ENCODE peak calls at places on chromosome 21, in five cellular contexts. One of them, this sample, is unnamed.

GRCh38 chr21:35559128-35559831 is 501.0 kb downstream of the SETD4 start:
- DNase-seq in heart right ventricle: no peak
- DNase-seq in adrenal gland: peak; percentile 62
- DNase-seq in colonic mucosa: no peak
- DNase-seq in CD8-positive, alpha-beta memory T cell: no peak
- DNase-seq in this sample: no peak

GRCh38 chr21:44984792-44985440 is 45.1 kb downstream of the SLX9 start:
- DNase-seq in colonic mucosa: no peak
- DNase-seq in adrenal gland: peak; percentile 23
- DNase-seq in CD8-positive, alpha-beta memory T cell: no peak
- DNase-seq in heart right ventricle: no peak
- DNase-seq in this sample: no peak

GRCh38 chr21:32803651-32804050 is 32.1 kb upstream of the PAXBP1 start:
- DNase-seq in heart right ventricle: no peak
- DNase-seq in adrenal gland: no peak
- DNase-seq in colonic mucosa: no peak
- DNase-seq in CD8-positive, alpha-beta memory T cell: no peak
- DNase-seq in this sample: no peak

GRCh38 chr21:29640233-29640554 is 299.6 kb downstream of the GRIK1 start:
- DNase-seq in adrenal gland: no peak
- DNase-seq in CD8-positive, alpha-beta memory T cell: no peak
- DNase-seq in heart right ventricle: no peak
- DNase-seq in colonic mucosa: no peak
- DNase-seq in this sample: no peak

GRCh38 chr21:18950045-18950740 is 546.6 kb upstream of the TMPRSS15 start:
- DNase-seq in adrenal gland: no peak
- DNase-seq in heart right ventricle: no peak
- DNase-seq in CD8-positive, alpha-beta memory T cell: no peak
- DNase-seq in colonic mucosa: no peak
- DNase-seq in this sample: no peak

GRCh38 chr21:21818898-21819297 is 820.7 kb downstream of the NCAM2 start:
- DNase-seq in colonic mucosa: no peak
- DNase-seq in CD8-positive, alpha-beta memory T cell: no peak
- DNase-seq in adrenal gland: no peak
- DNase-seq in heart right ventricle: no peak
- DNase-seq in this sample: no peak

GRCh38 chr21:46159390-46159789 is 4.0 kb upstream of the FTCD start:
- DNase-seq in colonic mucosa: peak; percentile 10
- DNase-seq in CD8-positive, alpha-beta memory T cell: no peak
- DNase-seq in heart right ventricle: no peak
- DNase-seq in adrenal gland: no peak
- DNase-seq in this sample: no peak

GRCh38 chr21:45262616-45263015 is 25.1 kb downstream of the POFUT2 start:
- DNase-seq in heart right ventricle: no peak
- DNase-seq in CD8-positive, alpha-beta memory T cell: peak; percentile 13
- DNase-seq in colonic mucosa: peak; percentile 35
- DNase-seq in adrenal gland: no peak
- DNase-seq in this sample: no peak

GRCh38 chr21:21845901-21846396 is 847.7 kb downstream of the NCAM2 start:
- DNase-seq in heart right ventricle: no peak
- DNase-seq in adrenal gland: no peak
- DNase-seq in colonic mucosa: no peak
- DNase-seq in CD8-positive, alpha-beta memory T cell: no peak
- DNase-seq in this sample: no peak

GRCh38 chr21:22791986-22792560 is 1793.9 kb downstream of the NCAM2 start:
- DNase-seq in adrenal gland: peak; percentile 15
- DNase-seq in heart right ventricle: no peak
- DNase-seq in CD8-positive, alpha-beta memory T cell: no peak
- DNase-seq in colonic mucosa: peak; percentile 18
- DNase-seq in this sample: no peak

GRCh38 chr21:31752352-31752751 is 20.4 kb upstream of the SCAF4 start:
- DNase-seq in heart right ventricle: no peak
- DNase-seq in CD8-positive, alpha-beta memory T cell: no peak
- DNase-seq in colonic mucosa: no peak
- DNase-seq in adrenal gland: no peak
- DNase-seq in this sample: no peak

GRCh38 chr21:25626752-25627151 is 12.3 kb upstream of the JAM2 start:
- DNase-seq in colonic mucosa: no peak
- DNase-seq in adrenal gland: peak; percentile 27
- DNase-seq in CD8-positive, alpha-beta memory T cell: no peak
- DNase-seq in heart right ventricle: peak; percentile 38
- DNase-seq in this sample: no peak

DNA sequence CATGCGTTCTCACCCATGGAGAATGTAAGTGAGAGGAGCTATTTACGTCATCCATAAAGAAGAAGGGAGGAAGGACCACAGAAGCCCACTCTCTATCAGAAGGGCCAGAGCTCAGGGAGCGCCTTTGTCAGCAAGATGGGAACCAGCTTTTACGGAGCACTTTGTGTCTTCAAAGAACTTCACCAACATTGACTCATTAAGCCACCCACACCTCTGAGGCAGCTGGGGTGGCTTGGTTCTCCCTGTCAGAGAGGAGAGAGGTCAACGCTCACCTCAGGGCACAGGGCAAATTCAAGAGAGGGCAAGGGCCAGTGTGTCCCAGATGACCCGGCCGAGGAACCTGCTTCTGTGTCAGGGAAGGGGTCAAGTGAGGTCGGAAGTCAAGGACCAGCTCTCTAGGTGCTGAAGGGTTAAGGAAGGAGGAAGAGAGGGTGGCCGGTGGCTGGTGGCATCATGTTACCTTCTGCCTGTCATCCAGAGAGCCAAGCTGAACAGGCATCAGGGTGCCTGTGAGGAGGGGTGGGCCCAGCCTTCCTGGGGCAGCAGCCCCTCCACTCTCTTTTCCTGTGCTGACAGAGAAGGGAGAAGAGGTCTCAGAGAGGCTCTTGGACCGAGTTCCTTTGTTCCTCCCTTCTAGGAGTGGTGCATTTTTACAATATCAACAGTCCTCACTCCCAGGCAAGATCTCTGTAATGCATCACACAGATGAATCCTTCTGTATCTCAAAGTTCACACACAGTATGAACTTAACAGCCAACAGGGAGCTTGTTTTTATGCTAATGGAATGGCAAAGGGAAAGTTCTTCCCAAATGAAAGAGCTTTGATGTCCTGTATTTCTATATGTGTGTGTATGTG is 109.0 kb downstream of the ETS2 start:
- DNase-seq in colonic mucosa: no peak
- DNase-seq in adrenal gland: no peak
- DNase-seq in CD8-positive, alpha-beta memory T cell: no peak
- DNase-seq in heart right ventricle: no peak
- DNase-seq in this sample: no peak
- H3K27ac ChIP-seq in colonic mucosa: peak overlapping the region; percentile 88
- H3K27ac ChIP-seq in adrenal gland: peak overlapping the region; percentile 91
- H3K27ac ChIP-seq in CD8-positive, alpha-beta memory T cell: no peak overlapping the region
- H3K27ac ChIP-seq in heart right ventricle: no peak overlapping the region
- H3K27ac ChIP-seq in this sample: no peak overlapping the region

DNA sequence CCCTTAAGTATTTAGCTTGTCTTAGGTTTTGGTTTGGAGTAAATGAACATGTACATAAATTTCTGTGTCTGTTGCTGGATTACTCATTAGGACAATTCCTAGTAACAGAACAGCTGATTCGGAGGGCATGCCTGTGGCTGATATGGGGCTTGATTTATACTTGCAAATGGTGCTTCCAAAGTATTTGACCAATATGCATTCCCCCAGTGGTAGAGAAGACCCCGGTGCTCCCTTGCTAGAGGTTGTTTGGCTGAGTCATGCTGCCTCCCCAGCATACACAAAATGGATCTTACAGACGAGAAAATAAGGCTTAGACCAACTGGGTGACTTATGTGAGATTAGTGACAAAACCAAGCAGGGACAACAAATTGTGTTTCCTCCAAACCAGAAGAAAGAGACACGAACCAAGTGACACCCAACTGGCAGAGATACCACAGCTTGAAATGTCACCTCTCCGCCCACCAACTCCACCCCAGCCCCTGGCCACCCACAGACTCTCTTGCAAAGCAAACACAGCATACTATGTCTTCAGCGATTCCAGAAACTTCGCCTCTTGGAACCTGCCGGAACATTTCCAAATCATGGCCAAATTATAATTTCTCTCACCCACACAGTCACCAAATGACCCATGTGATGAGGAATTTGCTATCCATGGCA is 75.9 kb upstream of the ETS2 start:
- DNase-seq in colonic mucosa: no peak
- DNase-seq in adrenal gland: no peak
- DNase-seq in heart right ventricle: no peak
- DNase-seq in CD8-positive, alpha-beta memory T cell: no peak
- DNase-seq in this sample: no peak
- H3K27ac ChIP-seq in colonic mucosa: no peak overlapping the region
- H3K27ac ChIP-seq in adrenal gland: no peak overlapping the region
- H3K27ac ChIP-seq in heart right ventricle: no peak overlapping the region
- H3K27ac ChIP-seq in CD8-positive, alpha-beta memory T cell: no peak overlapping the region
- H3K27ac ChIP-seq in this sample: no peak overlapping the region

GRCh38 chr21:34128124-34128523 is 54.7 kb downstream of the MRPS6 start:
- DNase-seq in heart right ventricle: no peak
- DNase-seq in colonic mucosa: no peak
- DNase-seq in adrenal gland: no peak
- DNase-seq in CD8-positive, alpha-beta memory T cell: no peak
- DNase-seq in this sample: no peak

GRCh38 chr21:34129039-34129891 is 55.9 kb downstream of the MRPS6 start:
- DNase-seq in heart right ventricle: peak; percentile 79
- DNase-seq in colonic mucosa: peak; percentile 44
- DNase-seq in CD8-positive, alpha-beta memory T cell: peak; percentile 34
- DNase-seq in adrenal gland: peak; percentile 81
- DNase-seq in this sample: peak; percentile 39

GRCh38 chr21:34126269-34126668 is 52.9 kb downstream of the MRPS6 start:
- DNase-seq in colonic mucosa: no peak
- DNase-seq in adrenal gland: no peak
- DNase-seq in CD8-positive, alpha-beta memory T cell: no peak
- DNase-seq in heart right ventricle: no peak
- DNase-seq in this sample: peak; percentile 41

GRCh38 chr21:34128674-34129038 is 55.3 kb downstream of the MRPS6 start:
- DNase-seq in heart right ventricle: no peak
- DNase-seq in adrenal gland: no peak
- DNase-seq in colonic mucosa: no peak
- DNase-seq in CD8-positive, alpha-beta memory T cell: no peak
- DNase-seq in this sample: no peak

GRCh38 chr21:34126691-34127090 is 53.3 kb downstream of the MRPS6 start:
- DNase-seq in colonic mucosa: no peak
- DNase-seq in heart right ventricle: no peak
- DNase-seq in adrenal gland: no peak
- DNase-seq in CD8-positive, alpha-beta memory T cell: no peak
- DNase-seq in this sample: no peak
- H3K27ac ChIP-seq in colonic mucosa: no peak overlapping the region
- H3K27ac ChIP-seq in heart right ventricle: no peak overlapping the region
- H3K27ac ChIP-seq in adrenal gland: no peak overlapping the region
- H3K27ac ChIP-seq in CD8-positive, alpha-beta memory T cell: no peak overlapping the region
- H3K27ac ChIP-seq in this sample: peak overlapping the region; percentile 82

DNA sequence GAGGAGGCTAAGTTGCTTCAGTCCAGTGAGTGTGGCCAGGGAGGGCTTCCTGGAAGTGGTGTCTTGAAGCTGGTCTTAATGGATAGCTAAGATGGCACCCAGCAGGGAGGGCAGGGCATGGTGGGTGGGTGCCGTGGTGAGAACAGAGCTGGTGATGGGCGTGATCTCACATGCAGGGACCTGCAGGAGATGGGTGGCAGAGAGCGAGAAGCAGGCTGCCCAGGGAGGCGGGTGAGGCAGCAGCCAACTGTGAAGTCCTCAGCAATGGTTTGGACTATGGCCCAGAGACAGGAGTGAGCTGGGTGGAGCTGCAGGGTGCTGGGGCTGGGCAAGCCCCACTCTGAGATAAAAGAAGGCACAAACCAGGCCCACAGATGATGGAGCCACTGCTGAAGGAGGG is 50.7 kb downstream of the UMODL1 start:
- DNase-seq in CD8-positive, alpha-beta memory T cell: no peak
- DNase-seq in heart right ventricle: no peak
- DNase-seq in colonic mucosa: peak; percentile 62
- DNase-seq in adrenal gland: no peak
- DNase-seq in this sample: no peak
- H3K27ac ChIP-seq in CD8-positive, alpha-beta memory T cell: no peak overlapping the region
- H3K27ac ChIP-seq in heart right ventricle: no peak overlapping the region
- H3K27ac ChIP-seq in colonic mucosa: no peak overlapping the region
- H3K27ac ChIP-seq in adrenal gland: no peak overlapping the region
- H3K27ac ChIP-seq in this sample: no peak overlapping the region

GRCh38 chr21:14541840-14542495 is 4.1 kb downstream of the SAMSN1 start:
- DNase-seq in colonic mucosa: no peak
- DNase-seq in heart right ventricle: no peak
- DNase-seq in CD8-positive, alpha-beta memory T cell: peak; percentile 46
- DNase-seq in adrenal gland: no peak
- DNase-seq in this sample: no peak
- H3K27ac ChIP-seq in colonic mucosa: peak overlapping the region; percentile 23
- H3K27ac ChIP-seq in heart right ventricle: no peak overlapping the region
- H3K27ac ChIP-seq in CD8-positive, alpha-beta memory T cell: peak overlapping the region; percentile 72
- H3K27ac ChIP-seq in adrenal gland: no peak overlapping the region
- H3K27ac ChIP-seq in this sample: peak overlapping the region; percentile 8

GRCh38 chr21:36699546-36700294 is 805 bp downstream of the SIM2 start:
- DNase-seq in CD8-positive, alpha-beta memory T cell: no peak
- DNase-seq in colonic mucosa: no peak
- DNase-seq in heart right ventricle: no peak
- DNase-seq in adrenal gland: no peak
- DNase-seq in this sample: no peak

GRCh38 chr21:36700961-36701911 is 2.3 kb downstream of the SIM2 start:
- DNase-seq in colonic mucosa: no peak
- DNase-seq in CD8-positive, alpha-beta memory T cell: no peak
- DNase-seq in heart right ventricle: no peak
- DNase-seq in adrenal gland: no peak
- DNase-seq in this sample: no peak

GRCh38 chr21:36701912-36702621 is 3.2 kb downstream of the SIM2 start:
- DNase-seq in CD8-positive, alpha-beta memory T cell: no peak
- DNase-seq in heart right ventricle: no peak
- DNase-seq in adrenal gland: no peak
- DNase-seq in colonic mucosa: no peak
- DNase-seq in this sample: no peak

GRCh38 chr21:36699026-36699545 is at the start of gene SIM2:
- DNase-seq in heart right ventricle: no peak
- DNase-seq in CD8-positive, alpha-beta memory T cell: no peak
- DNase-seq in adrenal gland: no peak
- DNase-seq in colonic mucosa: no peak
- DNase-seq in this sample: no peak

DNA sequence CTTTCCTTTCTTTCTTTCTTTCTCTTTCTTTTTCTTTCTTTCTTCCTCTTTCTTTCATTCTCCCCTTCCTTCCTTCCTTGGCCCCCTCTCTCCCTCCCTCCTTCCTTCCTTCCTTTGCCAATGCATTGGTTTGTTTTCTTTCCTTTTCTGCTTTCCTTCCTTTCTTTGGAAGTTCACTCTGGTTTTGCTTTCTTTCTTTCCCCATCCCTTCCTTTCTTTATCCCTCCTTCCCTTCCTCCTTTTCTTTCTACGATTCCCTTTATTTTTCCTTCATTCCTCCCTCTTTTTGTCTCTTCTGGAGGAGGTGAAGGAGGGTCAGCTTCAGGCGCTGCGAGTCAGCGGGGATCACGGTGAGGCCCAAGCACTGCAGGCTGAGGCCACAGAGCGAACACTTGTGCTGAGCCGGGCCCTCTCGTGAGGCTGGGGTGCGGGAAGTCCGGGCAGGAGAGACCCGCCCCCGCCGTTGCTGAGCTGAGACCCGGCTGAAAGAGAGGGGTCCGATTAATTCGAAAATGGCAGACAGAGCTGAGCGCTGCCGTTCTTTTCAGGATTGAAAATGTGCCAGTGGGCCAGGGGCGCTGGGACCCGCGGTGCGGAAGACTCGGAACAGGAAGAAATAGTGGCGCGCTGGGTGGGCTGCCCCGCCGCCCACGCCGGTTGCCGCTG is 1.5 kb downstream of the SIM2 start:
- DNase-seq in adrenal gland: no peak
- DNase-seq in heart right ventricle: no peak
- DNase-seq in CD8-positive, alpha-beta memory T cell: no peak
- DNase-seq in colonic mucosa: no peak
- DNase-seq in this sample: no peak
- H3K27ac ChIP-seq in adrenal gland: no peak overlapping the region
- H3K27ac ChIP-seq in heart right ventricle: no peak overlapping the region
- H3K27ac ChIP-seq in CD8-positive, alpha-beta memory T cell: no peak overlapping the region
- H3K27ac ChIP-seq in colonic mucosa: no peak overlapping the region
- H3K27ac ChIP-seq in this sample: no peak overlapping the region